ENCODE peak calls at places on chromosomes 4 and X, in six cellular contexts. One of them, this sample, is unnamed. For H3K4me1, the result is how much of the 10 kb centered on the place peaks cover.

GRCh38 chr4:36394352-36394903 is 113.0 kb downstream of the DTHD1 start:
- DNase-seq in GM23338: no peak
- DNase-seq in fibroblast of lung: no peak
- DNase-seq in lung: no peak
- DNase-seq in stomach: no peak
- DNase-seq in left lung: no peak
- DNase-seq in this sample: no peak

GRCh38 chrX:118726887-118727685 is at the start of gene IL13RA1:
- DNase-seq in left lung: peak
- DNase-seq in stomach: peak
- DNase-seq in GM23338: peak
- DNase-seq in fibroblast of lung: peak
- DNase-seq in lung: peak
- DNase-seq in this sample: peak

GRCh38 chrX:17939724-17940123 is 78.6 kb upstream of the RAI2 start:
- DNase-seq in fibroblast of lung: no peak
- DNase-seq in lung: no peak
- DNase-seq in left lung: no peak
- DNase-seq in stomach: no peak
- DNase-seq in GM23338: no peak
- DNase-seq in this sample: peak

GRCh38 chr4:105440890-105441289 is 33.0 kb downstream of the PPA2 start:
- DNase-seq in GM23338: no peak
- DNase-seq in stomach: no peak
- DNase-seq in fibroblast of lung: no peak
- DNase-seq in lung: no peak
- DNase-seq in left lung: no peak
- DNase-seq in this sample: no peak

GRCh38 chr4:149353241-149353640 is 462.4 kb downstream of the IQCM start:
- DNase-seq in lung: no peak
- DNase-seq in stomach: no peak
- DNase-seq in left lung: no peak
- DNase-seq in fibroblast of lung: no peak
- DNase-seq in GM23338: no peak
- DNase-seq in this sample: no peak

GRCh38 chrX:102739642-102740041 is 19.1 kb downstream of the GPRASP3 start:
- DNase-seq in left lung: no peak
- DNase-seq in stomach: no peak
- DNase-seq in lung: no peak
- DNase-seq in fibroblast of lung: peak
- DNase-seq in GM23338: no peak
- DNase-seq in this sample: no peak

GRCh38 chr4:76198411-76199237 is 15.0 kb downstream of the SCARB2 start:
- DNase-seq in stomach: peak
- DNase-seq in left lung: no peak
- DNase-seq in fibroblast of lung: peak
- DNase-seq in lung: peak
- DNase-seq in GM23338: peak
- DNase-seq in this sample: peak

GRCh38 chrX:134026732-134027311 is 41.4 kb upstream of the GPC3 start:
- DNase-seq in left lung: no peak
- DNase-seq in stomach: peak
- DNase-seq in GM23338: peak
- DNase-seq in lung: peak
- DNase-seq in fibroblast of lung: peak
- DNase-seq in this sample: peak

GRCh38 chr4:17718471-17718870 is 63.0 kb downstream of the FAM184B start:
- DNase-seq in fibroblast of lung: no peak
- DNase-seq in GM23338: no peak
- DNase-seq in stomach: peak
- DNase-seq in lung: no peak
- DNase-seq in left lung: no peak
- DNase-seq in this sample: no peak

GRCh38 chr4:101527186-101527585 is 179.9 kb upstream of the PPP3CA start:
- DNase-seq in lung: no peak
- DNase-seq in stomach: no peak
- DNase-seq in left lung: no peak
- DNase-seq in GM23338: no peak
- DNase-seq in fibroblast of lung: peak
- DNase-seq in this sample: no peak

GRCh38 chr4:85489273-85489672 is 14.3 kb downstream of the ARHGAP24 start:
- DNase-seq in fibroblast of lung: peak
- DNase-seq in lung: no peak
- DNase-seq in left lung: no peak
- DNase-seq in GM23338: peak
- DNase-seq in stomach: no peak
- DNase-seq in this sample: no peak

GRCh38 chr4:148980782-148981181 is 538.6 kb upstream of the NR3C2 start:
- DNase-seq in fibroblast of lung: no peak
- DNase-seq in left lung: no peak
- DNase-seq in stomach: no peak
- DNase-seq in GM23338: no peak
- DNase-seq in lung: no peak
- DNase-seq in this sample: no peak

GRCh38 chr4:82500106-82500738 is 61.6 kb downstream of the TMEM150C start:
- DNase-seq in stomach: no peak
- DNase-seq in lung: no peak
- DNase-seq in fibroblast of lung: peak
- DNase-seq in left lung: no peak
- DNase-seq in GM23338: no peak
- DNase-seq in this sample: no peak

GRCh38 chrX:21885568-21885967 is 29.8 kb downstream of the YY2 start:
- DNase-seq in lung: no peak
- DNase-seq in fibroblast of lung: peak
- DNase-seq in left lung: no peak
- DNase-seq in GM23338: peak
- DNase-seq in stomach: no peak
- DNase-seq in this sample: no peak

GRCh38 chrX:120749141-120749846 is 119.4 kb upstream of the C1GALT1C1 start:
- DNase-seq in lung: no peak
- DNase-seq in stomach: no peak
- DNase-seq in left lung: no peak
- DNase-seq in GM23338: no peak
- DNase-seq in fibroblast of lung: peak
- DNase-seq in this sample: no peak

GRCh38 chr4:183722738-183723560 is 63.9 kb downstream of the TRAPPC11 start:
- DNase-seq in lung: peak
- DNase-seq in left lung: peak
- DNase-seq in fibroblast of lung: peak
- DNase-seq in GM23338: peak
- DNase-seq in stomach: peak
- DNase-seq in this sample: peak

GRCh38 chr4:125522992-125523391 is 208.2 kb downstream of the FAT4 start:
- DNase-seq in stomach: no peak
- DNase-seq in fibroblast of lung: no peak
- DNase-seq in GM23338: peak
- DNase-seq in left lung: peak
- DNase-seq in lung: no peak
- DNase-seq in this sample: no peak

GRCh38 chrX:150647331-150647730 is 45.9 kb upstream of the MTMR1 start:
- DNase-seq in GM23338: no peak
- DNase-seq in fibroblast of lung: no peak
- DNase-seq in stomach: no peak
- DNase-seq in left lung: no peak
- DNase-seq in lung: no peak
- DNase-seq in this sample: no peak

GRCh38 chr4:37243722-37244582 is 591 bp upstream of the NWD2 start:
- DNase-seq in fibroblast of lung: peak
- DNase-seq in lung: no peak
- DNase-seq in left lung: peak
- DNase-seq in GM23338: peak
- DNase-seq in stomach: no peak
- DNase-seq in this sample: peak

GRCh38 chr4:173934933-173935620 is 348.4 kb downstream of the FBXO8 start:
- DNase-seq in left lung: no peak
- DNase-seq in GM23338: no peak
- DNase-seq in fibroblast of lung: no peak
- DNase-seq in lung: no peak
- DNase-seq in stomach: no peak
- DNase-seq in this sample: no peak

GRCh38 chrX:51437521-51437920 is 58.9 kb downstream of the NUDT11 start:
- DNase-seq in lung: no peak
- DNase-seq in GM23338: no peak
- DNase-seq in fibroblast of lung: no peak
- DNase-seq in left lung: no peak
- DNase-seq in stomach: no peak
- DNase-seq in this sample: no peak

GRCh38 chr4:87555751-87556619 is 26.8 kb upstream of the SPARCL1 start:
- DNase-seq in lung: no peak
- DNase-seq in stomach: no peak
- DNase-seq in fibroblast of lung: peak
- DNase-seq in GM23338: no peak
- DNase-seq in left lung: no peak
- DNase-seq in this sample: no peak

GRCh38 chr4:89249716-89250361 is 57.8 kb downstream of the GPRIN3 start:
- DNase-seq in fibroblast of lung: no peak
- DNase-seq in lung: no peak
- DNase-seq in left lung: no peak
- DNase-seq in GM23338: peak
- DNase-seq in stomach: no peak
- DNase-seq in this sample: peak

GRCh38 chr4:142566780-142567179 is 279.3 kb downstream of the INPP4B start:
- DNase-seq in left lung: no peak
- DNase-seq in lung: no peak
- DNase-seq in fibroblast of lung: no peak
- DNase-seq in GM23338: no peak
- DNase-seq in stomach: no peak
- DNase-seq in this sample: no peak
- H3K27ac ChIP-seq in left lung: peak
- H3K27ac ChIP-seq in lung: no peak
- H3K27ac ChIP-seq in fibroblast of lung: no peak
- H3K27ac ChIP-seq in GM23338: no peak
- H3K27ac ChIP-seq in stomach: peak
- H3K27ac ChIP-seq in this sample: no peak

DNA sequence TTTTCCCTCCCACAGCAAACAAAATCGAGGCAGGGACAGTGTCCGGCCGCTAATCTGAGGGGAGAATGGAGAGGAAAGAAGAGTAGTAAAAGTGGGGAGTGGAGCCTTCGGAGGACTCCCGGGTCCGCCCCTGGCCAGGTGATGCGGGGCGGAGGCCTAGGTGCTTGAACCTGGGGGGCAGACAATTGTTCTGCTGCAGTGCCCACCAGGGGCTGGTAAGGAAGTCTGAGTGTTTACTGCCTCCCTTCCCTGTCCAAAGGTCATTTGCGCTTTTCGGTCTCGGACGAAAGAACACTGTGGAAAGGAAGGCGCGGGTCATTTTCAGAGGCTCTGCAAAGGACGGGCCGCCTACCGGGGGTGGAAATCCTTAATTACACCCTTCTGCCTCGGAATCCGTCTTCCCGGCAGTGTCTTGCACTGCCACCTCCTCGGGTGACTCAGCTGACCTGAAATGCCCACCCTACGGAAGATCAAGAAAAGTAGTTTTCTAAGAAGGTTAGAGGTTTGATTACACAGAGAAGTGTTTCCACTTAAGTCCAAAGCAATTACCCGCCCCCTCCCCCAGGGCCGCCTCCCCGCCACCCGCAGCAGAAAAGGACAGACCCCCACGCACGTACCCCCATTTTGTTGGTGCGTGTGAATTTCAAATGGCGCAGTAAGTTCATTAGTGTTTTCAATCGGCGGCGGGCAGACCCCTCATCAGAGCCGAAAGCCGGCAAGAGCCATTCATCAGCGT is 99.9 kb upstream of the TENM3 start:
- DNase-seq in fibroblast of lung: peak
- DNase-seq in lung: no peak
- DNase-seq in left lung: no peak
- DNase-seq in GM23338: peak
- DNase-seq in stomach: no peak
- DNase-seq in this sample: peak
- H3K4me3 ChIP-seq in fibroblast of lung: peak
- H3K4me3 ChIP-seq in lung: no peak
- H3K4me3 ChIP-seq in left lung: peak
- H3K4me3 ChIP-seq in GM23338: peak
- H3K4me3 ChIP-seq in stomach: peak
- H3K4me3 ChIP-seq in this sample: peak

GRCh38 chrX:69024287-69024686 is 141.0 kb downstream of the PJA1 start:
- DNase-seq in lung: peak
- DNase-seq in left lung: no peak
- DNase-seq in fibroblast of lung: no peak
- DNase-seq in stomach: no peak
- DNase-seq in GM23338: no peak
- DNase-seq in this sample: peak
- H3K4me1 ChIP-seq in lung: under half
- H3K4me1 ChIP-seq in left lung: under half
- H3K4me1 ChIP-seq in fibroblast of lung: under half
- H3K4me1 ChIP-seq in stomach: under half
- H3K4me1 ChIP-seq in GM23338: under half
- H3K4me1 ChIP-seq in this sample: under half

GRCh38 chr4:95551653-95552052 is 2.9 kb upstream of the UNC5C start:
- DNase-seq in stomach: no peak
- DNase-seq in left lung: no peak
- DNase-seq in fibroblast of lung: no peak
- DNase-seq in GM23338: no peak
- DNase-seq in lung: no peak
- DNase-seq in this sample: no peak

GRCh38 chr4:95550566-95550965 is 1.8 kb upstream of the UNC5C start:
- DNase-seq in GM23338: no peak
- DNase-seq in stomach: no peak
- DNase-seq in left lung: no peak
- DNase-seq in fibroblast of lung: no peak
- DNase-seq in lung: no peak
- DNase-seq in this sample: no peak

GRCh38 chr4:95547708-95548471 is 883 bp downstream of the UNC5C start:
- DNase-seq in left lung: peak
- DNase-seq in fibroblast of lung: peak
- DNase-seq in stomach: no peak
- DNase-seq in GM23338: peak
- DNase-seq in lung: no peak
- DNase-seq in this sample: peak

GRCh38 chr4:95548738-95549245 is at the start of gene UNC5C:
- DNase-seq in fibroblast of lung: peak
- DNase-seq in stomach: peak
- DNase-seq in lung: peak
- DNase-seq in left lung: peak
- DNase-seq in GM23338: peak
- DNase-seq in this sample: peak

DNA sequence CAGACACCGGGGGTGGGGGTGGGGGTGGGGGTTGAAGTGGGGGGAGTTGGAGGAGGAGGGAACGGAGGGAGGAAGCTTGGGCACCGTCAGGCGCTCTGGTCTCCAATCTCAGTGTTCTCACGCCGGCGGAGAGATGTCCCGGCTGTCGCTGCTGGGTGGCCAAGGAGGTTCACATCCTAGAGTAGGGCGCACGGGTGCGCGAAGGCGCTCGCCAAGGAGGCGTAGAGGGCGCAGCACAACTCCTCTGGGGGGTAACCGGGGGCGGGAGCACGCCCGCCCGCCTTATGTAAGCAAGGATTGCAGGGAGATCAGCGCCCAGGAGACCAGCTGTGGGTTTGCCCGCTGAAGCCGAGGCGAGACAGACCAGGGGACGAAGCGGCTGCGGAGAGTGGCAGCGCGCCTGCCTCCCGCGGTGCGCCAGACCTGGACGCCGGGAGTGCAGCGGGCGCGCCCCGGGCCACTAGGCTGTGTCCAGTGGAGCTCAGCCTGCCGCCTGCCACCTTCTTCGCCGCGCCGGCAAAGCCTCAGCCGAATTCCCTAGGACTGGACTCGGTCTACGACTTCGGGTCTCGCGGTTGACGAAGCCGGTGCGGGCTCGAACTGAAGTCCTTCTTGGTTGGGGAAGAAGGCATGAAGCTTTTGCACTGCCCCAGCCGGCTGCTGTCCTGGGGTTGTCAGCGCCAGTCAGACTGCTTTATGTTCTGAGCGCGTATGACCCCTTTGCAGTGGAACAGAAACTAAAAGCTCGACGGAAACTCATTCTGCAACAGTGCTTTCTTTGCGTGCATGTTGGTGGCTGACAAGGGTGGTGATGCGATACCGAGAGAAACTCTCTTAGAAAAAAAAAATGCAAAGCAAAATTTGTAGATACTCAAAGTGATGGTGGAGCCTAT is 719 bp upstream of the UNC5C start:
- DNase-seq in left lung: peak
- DNase-seq in stomach: peak
- DNase-seq in GM23338: peak
- DNase-seq in lung: no peak
- DNase-seq in fibroblast of lung: peak
- DNase-seq in this sample: peak
- H3K27ac ChIP-seq in left lung: peak
- H3K27ac ChIP-seq in stomach: peak
- H3K27ac ChIP-seq in GM23338: no peak
- H3K27ac ChIP-seq in lung: peak
- H3K27ac ChIP-seq in fibroblast of lung: peak
- H3K27ac ChIP-seq in this sample: peak